ENCODE peak calls at places on chromosomes 2 and 18, in six cellular contexts. H is fibroblast of mammary gland, O is endodermal cell, N is BE2C, B is astrocyte of the spinal cord, S is ovary. K is an unnamed sample.

GRCh38 chr2:21467910-21468309 is 344.1 kb downstream of the TDRD15 start:
- DNase-seq in B (no peak), O (no peak), S (no peak), N (no peak), H (no peak), K (no peak)

GRCh38 chr2:42296226-42296625 is 64.8 kb downstream of the COX7A2L start:
- DNase-seq in B (no peak), S (no peak), H (no peak), N (no peak), O (no peak), K (peak)

GRCh38 chr2:101818531-101819451 is 121.3 kb downstream of the MAP4K4 start:
- DNase-seq in H (peak), S (no peak), B (peak), N (no peak), O (no peak), K (no peak)

GRCh38 chr2:154240921-154241379 is 369.2 kb downstream of the GALNT13 start:
- DNase-seq in S (no peak), B (no peak), O (peak), H (no peak), N (no peak), K (no peak)

GRCh38 chr18:904135-905090 is at the start of gene ADCYAP1:
- DNase-seq in S (no peak), N (peak), B (no peak), O (peak), H (no peak), K (no peak)

GRCh38 chr2:197328461-197328860 is 17.9 kb upstream of the ANKRD44 start:
- DNase-seq in H (no peak), S (no peak), N (no peak), O (peak), B (no peak), K (no peak)

GRCh38 chr2:70984576-70985282 is 6.3 kb downstream of the ANKRD53 start:
- DNase-seq in B (peak), S (peak), N (no peak), H (peak), O (peak), K (peak)

GRCh38 chr18:68494802-68495560 is 219.9 kb downstream of the TMX3 start:
- DNase-seq in B (peak), H (peak), S (no peak), O (no peak), N (no peak), K (no peak)

GRCh38 chr2:70985283-70985688 is 6.9 kb downstream of the ANKRD53 start:
- DNase-seq in N (no peak), S (no peak), H (no peak), O (no peak), B (no peak), K (no peak)

GRCh38 chr2:27378096-27378808 is 2.3 kb downstream of the ZNF513 start:
- DNase-seq in N (no peak), B (no peak), O (peak), S (peak), H (peak), K (no peak)

GRCh38 chr2:47357475-47357874 is 45.5 kb upstream of the MSH2 start:
- DNase-seq in O (peak), N (no peak), B (peak), S (no peak), H (peak), K (no peak)

GRCh38 chr2:239929504-239929903 is 95.6 kb downstream of the NDUFA10 start:
- DNase-seq in H (no peak), B (no peak), O (peak), S (no peak), N (peak), K (no peak)

GRCh38 chr18:75112486-75113096 is 96.3 kb downstream of the PTGR3 start:
- DNase-seq in O (no peak), S (no peak), H (no peak), B (no peak), N (no peak), K (no peak)

GRCh38 chr18:12741351-12741750 is 38.5 kb downstream of the PSMG2 start:
- DNase-seq in O (no peak), H (peak), N (peak), S (no peak), B (peak), K (no peak)

GRCh38 chr18:73962251-73962650 is 185.4 kb downstream of the FBXO15 start:
- DNase-seq in H (peak), N (no peak), B (peak), O (peak), S (no peak), K (no peak)

GRCh38 chr2:171430516-171431410 is 3.0 kb downstream of the METTL8 start:
- DNase-seq in N (no peak), S (no peak), H (no peak), B (no peak), O (peak), K (no peak)

GRCh38 chr2:231862071-231862470 is 64.1 kb downstream of the NPPC start:
- DNase-seq in S (no peak), H (no peak), N (no peak), B (no peak), O (no peak), K (no peak)

GRCh38 chr18:70301667-70302066 is 12.8 kb downstream of the SOCS6 start:
- DNase-seq in S (no peak), H (no peak), O (no peak), N (no peak), B (no peak), K (no peak)

DNA sequence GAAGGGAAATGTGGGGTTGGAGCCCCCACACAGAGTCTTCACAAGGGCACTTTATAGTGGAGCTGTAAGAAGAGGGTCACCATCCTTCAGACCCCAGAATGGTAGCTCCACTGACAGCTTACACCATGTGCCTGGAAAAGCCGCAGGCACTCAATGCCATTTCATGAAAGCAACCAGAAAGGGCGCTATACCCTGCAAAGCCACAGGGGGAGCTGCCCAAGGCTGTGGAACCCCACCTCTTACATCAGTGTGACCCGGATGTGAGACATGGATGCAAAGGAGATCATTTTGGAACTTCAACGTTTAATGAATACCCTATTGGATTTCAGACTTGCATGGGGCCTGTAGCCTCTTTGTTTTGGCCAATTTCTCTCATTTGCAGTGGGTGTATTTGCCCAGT is 694.7 kb downstream of the CBLN2 start:
- DNase-seq in O (peak), H (no peak), S (no peak), B (no peak), N (peak), K (no peak)
- TF ChIP-seq CTCF in O (peak), H (no peak), S (no peak), B (peak), N (no peak), K (no peak)

DNA sequence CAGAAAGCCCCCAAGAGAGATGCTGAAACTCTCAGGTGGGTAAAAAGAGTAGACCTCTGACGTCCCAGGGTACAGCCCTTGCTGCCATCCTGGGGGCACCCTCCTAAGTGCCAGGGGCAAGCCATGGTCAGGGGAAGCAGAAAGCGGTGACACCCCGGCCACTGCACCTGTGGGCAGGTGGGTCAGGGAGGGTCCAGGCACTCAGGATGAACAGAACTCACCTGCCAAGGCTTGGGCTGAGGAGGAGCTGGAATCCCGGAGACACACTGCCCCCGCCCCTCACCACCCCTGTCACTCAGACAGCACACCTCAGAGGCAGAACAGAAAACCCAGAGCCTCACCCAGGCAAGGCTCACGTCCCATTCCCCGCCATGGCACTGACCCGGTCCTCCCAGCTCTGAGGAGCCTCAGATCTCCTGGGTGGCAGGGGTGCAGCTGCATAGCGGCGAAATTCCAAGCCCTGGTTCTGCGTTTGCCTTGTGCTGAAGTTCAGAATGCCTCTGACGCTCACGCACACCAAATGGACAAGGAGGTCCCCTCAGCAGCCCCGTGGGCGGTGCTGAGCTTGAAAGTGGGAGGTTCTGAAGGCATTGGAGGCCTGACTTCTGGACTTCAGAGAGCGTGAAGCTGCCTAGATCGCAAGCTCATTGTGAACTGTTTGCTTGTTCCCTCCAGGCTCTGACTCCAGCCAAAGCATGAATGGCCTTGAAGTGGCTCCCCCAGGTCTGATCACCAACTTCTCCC is 4.3 kb downstream of the GPR17 start:
- DNase-seq in B (no peak), S (no peak), N (no peak), O (no peak), H (peak), K (no peak)
- TF ChIP-seq CTCF in B (no peak), S (no peak), N (no peak), O (peak), H (no peak), K (no peak)

DNA sequence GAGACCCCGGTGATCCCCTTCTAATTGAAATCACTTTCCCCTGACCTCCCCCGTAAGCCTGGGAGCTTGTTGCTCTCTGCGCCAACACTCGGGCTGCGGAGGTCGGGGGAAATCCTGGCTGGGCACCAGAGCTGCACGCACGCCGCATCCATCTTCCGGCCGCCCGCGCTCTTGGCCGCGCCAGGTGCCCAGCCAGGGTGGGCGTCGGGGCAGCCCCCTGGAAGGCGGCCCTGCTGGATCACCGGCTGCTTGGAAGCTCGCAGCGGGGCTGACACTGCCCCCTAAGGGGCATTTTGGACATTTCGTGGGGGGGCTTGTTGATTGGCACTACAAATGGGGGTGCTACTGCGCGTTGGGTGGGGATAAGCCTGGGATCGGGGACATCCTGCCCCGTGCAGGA is 280.3 kb upstream of the SKOR2 start:
- DNase-seq in N (no peak), H (no peak), B (no peak), O (peak), S (no peak), K (no peak)
- TF ChIP-seq CTCF in N (peak), H (no peak), B (no peak), O (peak), S (no peak), K (no peak)

GRCh38 chr18:22605736-22606135 is 188.0 kb upstream of the CTAGE1 start:
- DNase-seq in B (no peak), H (no peak), O (no peak), N (no peak), S (no peak), K (no peak)
- TF ChIP-seq CTCF in B (no peak), H (no peak), O (no peak), N (no peak), S (no peak), K (no peak)